ENCODE peak calls at places on chromosomes 1 and 21, in ten cellular contexts. L, I, X, K, A, U, Y, Q, P and M are unnamed samples.

GRCh38 chr21:35226960-35227741 is 178.0 kb upstream of the RUNX1 start:
- DNase-seq in L (no peak), Q (no peak), Y (no peak), P (no peak), U (no peak), X (no peak), A (no peak), I (no peak), K (no peak), M (no peak)

GRCh38 chr1:78080767-78081166 is 35.0 kb downstream of the GIPC2 start:
- DNase-seq in I (no peak), Q (no peak), Y (no peak), P (no peak), K (no peak), U (no peak), A (no peak), X (no peak), L (no peak), M (no peak)

GRCh38 chr1:72547412-72547811 is 265.1 kb upstream of the NEGR1 start:
- DNase-seq in X (no peak), Q (no peak), Y (no peak), A (no peak), L (no peak), U (no peak), P (no peak), K (no peak), I (no peak), M (no peak)

GRCh38 chr1:24765308-24765988 is 20.2 kb downstream of the CLIC4 start:
- DNase-seq in Y (peak; percentile 36), Q (no peak), P (no peak), U (no peak), L (no peak), I (no peak), K (no peak), X (peak; percentile 64), A (no peak), M (no peak)

GRCh38 chr1:175320804-175321203 is 128.2 kb upstream of the KIAA0040 start:
- DNase-seq in K (no peak), L (no peak), Q (no peak), X (no peak), I (no peak), U (no peak), A (no peak), Y (no peak), P (no peak), M (no peak)

GRCh38 chr1:41917835-41918449 is 780 bp downstream of the HIVEP3 start:
- DNase-seq in P (no peak), U (peak; percentile 72), X (peak; percentile 25), K (no peak), Q (peak; percentile 54), Y (peak; percentile 73), I (peak; percentile 47), L (no peak), A (no peak), M (peak; percentile 77)

GRCh38 chr1:83860506-83861221 is 138.3 kb downstream of the TTLL7 start:
- DNase-seq in Y (no peak), A (no peak), K (peak; percentile 50), X (peak; percentile 1), Q (peak; percentile 75), I (peak; percentile 87), P (peak; percentile 61), L (peak; percentile 31), U (peak; percentile 69), M (peak; percentile 81)

GRCh38 chr1:218478336-218478735 is 133.2 kb downstream of the TGFB2 start:
- DNase-seq in L (no peak), X (no peak), Y (no peak), P (no peak), U (no peak), K (no peak), I (no peak), A (no peak), Q (peak; percentile 62), M (no peak)

GRCh38 chr21:32727728-32728454 is at the start of gene SYNJ1:
- DNase-seq in Y (peak; percentile 97), A (peak; percentile 76), X (peak; percentile 83), L (peak; percentile 73), K (peak; percentile 85), P (no peak), I (peak; percentile 95), U (peak; percentile 97), Q (peak; percentile 96), M (peak; percentile 95)

GRCh38 chr21:38984568-38984967 is 178.8 kb downstream of the ETS2 start:
- DNase-seq in L (no peak), Q (no peak), Y (peak; percentile 47), U (no peak), X (no peak), A (no peak), K (no peak), P (no peak), I (no peak), M (no peak)

GRCh38 chr1:225940385-225941151 is 452 bp downstream of the LEFTY2 start:
- DNase-seq in I (no peak), L (no peak), X (no peak), A (no peak), Y (no peak), P (no peak), K (no peak), U (no peak), Q (no peak), M (peak; percentile 54)

GRCh38 chr21:16358021-16358420 is 628.2 kb downstream of the USP25 start:
- DNase-seq in K (no peak), Y (no peak), A (no peak), X (no peak), P (no peak), I (no peak), U (no peak), L (no peak), Q (no peak), M (no peak)

GRCh38 chr1:178538192-178538916 is 25.4 kb downstream of the TEX35 start:
- DNase-seq in P (no peak), I (no peak), Q (peak; percentile 83), X (peak; percentile 71), K (no peak), L (no peak), Y (no peak), A (no peak), U (no peak), M (no peak)

GRCh38 chr1:53480678-53481077 is 21.5 kb downstream of the DMRTB1 start:
- DNase-seq in A (no peak), K (no peak), P (no peak), I (no peak), U (no peak), L (no peak), Q (no peak), Y (no peak), X (no peak), M (no peak)

GRCh38 chr1:241460098-241460873 is 59.3 kb downstream of the FH start:
- DNase-seq in L (no peak), A (no peak), K (no peak), U (no peak), Y (no peak), P (no peak), X (no peak), Q (no peak), I (no peak), M (no peak)

GRCh38 chr1:209409786-209410185 is 173.7 kb upstream of the CAMK1G start:
- DNase-seq in A (no peak), K (no peak), U (no peak), X (peak; percentile 93), Y (no peak), L (no peak), I (no peak), Q (peak; percentile 99), P (no peak), M (no peak)

GRCh38 chr1:68495968-68496679 is 758 bp downstream of the DEPDC1 start:
- DNase-seq in A (no peak), Y (peak; percentile 23), K (no peak), L (peak; percentile 22), I (no peak), X (no peak), U (peak; percentile 23), Q (peak; percentile 32), P (peak; percentile 10), M (peak; percentile 9)

GRCh38 chr1:31762323-31762722 is 1.8 kb downstream of the ADGRB2 start:
- DNase-seq in X (no peak), I (no peak), A (no peak), Y (no peak), K (no peak), U (no peak), L (no peak), Q (no peak), P (no peak), M (peak; percentile 73)
- H3K4me3 ChIP-seq in X (peak overlapping the region; percentile 61), I (peak overlapping the region; percentile 72), A (no peak overlapping the region), Y (peak overlapping the region; percentile 74), K (no peak overlapping the region), U (peak overlapping the region; percentile 97), L (peak overlapping the region; percentile 71), Q (peak overlapping the region; percentile 78), P (peak overlapping the region; percentile 68), M (peak overlapping the region; percentile 63)

GRCh38 chr1:212752934-212753497 is 38.6 kb downstream of the NSL1 start:
- DNase-seq in L (no peak), K (no peak), Q (no peak), U (no peak), X (no peak), P (no peak), I (no peak), Y (no peak), A (no peak), M (no peak)
- H3K4me3 ChIP-seq in L (no peak overlapping the region), K (no peak overlapping the region), Q (no peak overlapping the region), U (no peak overlapping the region), X (no peak overlapping the region), P (no peak overlapping the region), I (peak overlapping the region; percentile 30), Y (no peak overlapping the region), A (no peak overlapping the region), M (no peak overlapping the region)

GRCh38 chr1:27342778-27343638 is 1.2 kb downstream of the SYTL1 start:
- DNase-seq in U (peak; percentile 65), L (no peak), X (no peak), K (no peak), Y (no peak), P (no peak), I (no peak), A (peak; percentile 98), Q (peak; percentile 79), M (peak; percentile 82)
- H3K4me3 ChIP-seq in U (no peak overlapping the region), L (peak overlapping the region; percentile 80), X (no peak overlapping the region), K (no peak overlapping the region), Y (no peak overlapping the region), P (no peak overlapping the region), I (peak overlapping the region; percentile 12), A (peak overlapping the region; percentile 90), Q (peak overlapping the region; percentile 79), M (no peak overlapping the region)

GRCh38 chr1:45557422-45557944 is 6.9 kb downstream of the AKR1A1 start:
- DNase-seq in K (no peak), Y (no peak), L (no peak), U (no peak), A (no peak), P (no peak), I (no peak), Q (no peak), X (no peak), M (no peak)

GRCh38 chr1:45554198-45554597 is 3.6 kb downstream of the AKR1A1 start:
- DNase-seq in P (no peak), Y (no peak), L (no peak), Q (no peak), U (no peak), A (no peak), I (no peak), K (no peak), X (no peak), M (no peak)

GRCh38 chr1:45550401-45551305 is at the start of gene AKR1A1:
- DNase-seq in K (peak; percentile 74), Q (peak; percentile 94), X (peak; percentile 71), U (peak; percentile 91), P (peak; percentile 80), L (peak; percentile 78), Y (peak; percentile 90), I (peak; percentile 89), A (peak; percentile 89), M (peak; percentile 92)

GRCh38 chr1:45551684-45552083 is 1.1 kb downstream of the AKR1A1 start:
- DNase-seq in K (no peak), P (no peak), Y (no peak), A (no peak), U (no peak), I (no peak), X (no peak), L (no peak), Q (no peak), M (peak; percentile 15)

GRCh38 chr1:45552309-45552708 is 1.7 kb downstream of the AKR1A1 start:
- DNase-seq in K (no peak), X (no peak), A (no peak), P (no peak), Q (peak; percentile 63), Y (no peak), U (no peak), L (no peak), I (no peak), M (peak; percentile 7)
- H3K4me3 ChIP-seq in K (no peak overlapping the region), X (peak overlapping the region; percentile 92), A (peak overlapping the region; percentile 84), P (peak overlapping the region; percentile 93), Q (peak overlapping the region; percentile 92), Y (no peak overlapping the region), U (no peak overlapping the region), L (no peak overlapping the region), I (peak overlapping the region; percentile 89), M (no peak overlapping the region)